ENCODE peak calls at places on chromosomes 3 and 15, in eight cellular contexts. One of them, this sample, is unnamed.

GRCh38 chr15:71792521-71792920 is 17.8 kb upstream of the NR2E3 start:
- DNase-seq in activated CD4-positive, CD25-positive, alpha-beta regulatory T cell: no peak
- DNase-seq in hepatocyte: no peak
- DNase-seq in stimulated activated CD4-positive, alpha-beta T cell treated with anti-CD3 and anti-CD28 coated beads, TNF-alpha, amount 100 ng/mL, for 24 hours: no peak
- DNase-seq in heart right ventricle: no peak
- DNase-seq in foreskin fibroblast: peak
- DNase-seq in activated T-cell treated with anti-CD3 and anti-CD28 coated beads for 1 hour: no peak
- DNase-seq in NCI-H1436: no peak
- DNase-seq in this sample: no peak

GRCh38 chr3:66722675-66723074 is 221.9 kb upstream of the LRIG1 start:
- DNase-seq in activated CD4-positive, CD25-positive, alpha-beta regulatory T cell: no peak
- DNase-seq in hepatocyte: no peak
- DNase-seq in stimulated activated CD4-positive, alpha-beta T cell treated with anti-CD3 and anti-CD28 coated beads, TNF-alpha, amount 100 ng/mL, for 24 hours: no peak
- DNase-seq in heart right ventricle: peak
- DNase-seq in foreskin fibroblast: peak
- DNase-seq in activated T-cell treated with anti-CD3 and anti-CD28 coated beads for 1 hour: no peak
- DNase-seq in NCI-H1436: no peak
- DNase-seq in this sample: no peak

GRCh38 chr3:130892759-130893239 is 1.1 kb upstream of the ATP2C1 start:
- DNase-seq in activated CD4-positive, CD25-positive, alpha-beta regulatory T cell: peak
- DNase-seq in hepatocyte: peak
- DNase-seq in stimulated activated CD4-positive, alpha-beta T cell treated with anti-CD3 and anti-CD28 coated beads, TNF-alpha, amount 100 ng/mL, for 24 hours: peak
- DNase-seq in heart right ventricle: peak
- DNase-seq in foreskin fibroblast: peak
- DNase-seq in activated T-cell treated with anti-CD3 and anti-CD28 coated beads for 1 hour: peak
- DNase-seq in NCI-H1436: peak
- DNase-seq in this sample: peak

GRCh38 chr3:135084404-135084803 is 289.3 kb downstream of the EPHB1 start:
- DNase-seq in activated CD4-positive, CD25-positive, alpha-beta regulatory T cell: no peak
- DNase-seq in hepatocyte: no peak
- DNase-seq in stimulated activated CD4-positive, alpha-beta T cell treated with anti-CD3 and anti-CD28 coated beads, TNF-alpha, amount 100 ng/mL, for 24 hours: no peak
- DNase-seq in heart right ventricle: no peak
- DNase-seq in foreskin fibroblast: no peak
- DNase-seq in activated T-cell treated with anti-CD3 and anti-CD28 coated beads for 1 hour: no peak
- DNase-seq in NCI-H1436: peak
- DNase-seq in this sample: no peak

GRCh38 chr15:71115567-71116351 is 488 bp downstream of the THSD4 start:
- DNase-seq in activated CD4-positive, CD25-positive, alpha-beta regulatory T cell: no peak
- DNase-seq in hepatocyte: peak
- DNase-seq in stimulated activated CD4-positive, alpha-beta T cell treated with anti-CD3 and anti-CD28 coated beads, TNF-alpha, amount 100 ng/mL, for 24 hours: no peak
- DNase-seq in heart right ventricle: peak
- DNase-seq in foreskin fibroblast: peak
- DNase-seq in activated T-cell treated with anti-CD3 and anti-CD28 coated beads for 1 hour: no peak
- DNase-seq in NCI-H1436: peak
- DNase-seq in this sample: no peak

GRCh38 chr15:89778861-89779260 is 2.7 kb downstream of the MESP2 start:
- DNase-seq in activated CD4-positive, CD25-positive, alpha-beta regulatory T cell: no peak
- DNase-seq in hepatocyte: no peak
- DNase-seq in stimulated activated CD4-positive, alpha-beta T cell treated with anti-CD3 and anti-CD28 coated beads, TNF-alpha, amount 100 ng/mL, for 24 hours: no peak
- DNase-seq in heart right ventricle: no peak
- DNase-seq in foreskin fibroblast: no peak
- DNase-seq in activated T-cell treated with anti-CD3 and anti-CD28 coated beads for 1 hour: no peak
- DNase-seq in NCI-H1436: no peak
- DNase-seq in this sample: no peak

GRCh38 chr15:39887832-39888231 is 32.2 kb downstream of the GPR176 start:
- DNase-seq in activated CD4-positive, CD25-positive, alpha-beta regulatory T cell: no peak
- DNase-seq in hepatocyte: peak
- DNase-seq in stimulated activated CD4-positive, alpha-beta T cell treated with anti-CD3 and anti-CD28 coated beads, TNF-alpha, amount 100 ng/mL, for 24 hours: no peak
- DNase-seq in heart right ventricle: no peak
- DNase-seq in foreskin fibroblast: peak
- DNase-seq in activated T-cell treated with anti-CD3 and anti-CD28 coated beads for 1 hour: no peak
- DNase-seq in NCI-H1436: no peak
- DNase-seq in this sample: no peak

GRCh38 chr15:90624278-90624930 is 92.7 kb upstream of the BLM start:
- DNase-seq in activated CD4-positive, CD25-positive, alpha-beta regulatory T cell: no peak
- DNase-seq in hepatocyte: no peak
- DNase-seq in stimulated activated CD4-positive, alpha-beta T cell treated with anti-CD3 and anti-CD28 coated beads, TNF-alpha, amount 100 ng/mL, for 24 hours: no peak
- DNase-seq in heart right ventricle: no peak
- DNase-seq in foreskin fibroblast: no peak
- DNase-seq in activated T-cell treated with anti-CD3 and anti-CD28 coated beads for 1 hour: no peak
- DNase-seq in NCI-H1436: no peak
- DNase-seq in this sample: no peak

GRCh38 chr3:50028336-50028735 is 60.4 kb upstream of the RBM5 start:
- DNase-seq in activated CD4-positive, CD25-positive, alpha-beta regulatory T cell: no peak
- DNase-seq in hepatocyte: no peak
- DNase-seq in stimulated activated CD4-positive, alpha-beta T cell treated with anti-CD3 and anti-CD28 coated beads, TNF-alpha, amount 100 ng/mL, for 24 hours: no peak
- DNase-seq in heart right ventricle: no peak
- DNase-seq in foreskin fibroblast: peak
- DNase-seq in activated T-cell treated with anti-CD3 and anti-CD28 coated beads for 1 hour: no peak
- DNase-seq in NCI-H1436: no peak
- DNase-seq in this sample: no peak

GRCh38 chr3:52010431-52010830 is 14.7 kb upstream of the RPL29 start:
- DNase-seq in activated CD4-positive, CD25-positive, alpha-beta regulatory T cell: no peak
- DNase-seq in hepatocyte: no peak
- DNase-seq in stimulated activated CD4-positive, alpha-beta T cell treated with anti-CD3 and anti-CD28 coated beads, TNF-alpha, amount 100 ng/mL, for 24 hours: no peak
- DNase-seq in heart right ventricle: no peak
- DNase-seq in foreskin fibroblast: no peak
- DNase-seq in activated T-cell treated with anti-CD3 and anti-CD28 coated beads for 1 hour: no peak
- DNase-seq in NCI-H1436: no peak
- DNase-seq in this sample: no peak

GRCh38 chr3:125140011-125140813 is 72.3 kb downstream of the SLC12A8 start:
- DNase-seq in activated CD4-positive, CD25-positive, alpha-beta regulatory T cell: no peak
- DNase-seq in hepatocyte: no peak
- DNase-seq in stimulated activated CD4-positive, alpha-beta T cell treated with anti-CD3 and anti-CD28 coated beads, TNF-alpha, amount 100 ng/mL, for 24 hours: no peak
- DNase-seq in heart right ventricle: no peak
- DNase-seq in foreskin fibroblast: peak
- DNase-seq in activated T-cell treated with anti-CD3 and anti-CD28 coated beads for 1 hour: no peak
- DNase-seq in NCI-H1436: no peak
- DNase-seq in this sample: no peak

GRCh38 chr3:37087870-37088269 is 86.5 kb downstream of the LRRFIP2 start:
- DNase-seq in activated CD4-positive, CD25-positive, alpha-beta regulatory T cell: no peak
- DNase-seq in hepatocyte: no peak
- DNase-seq in stimulated activated CD4-positive, alpha-beta T cell treated with anti-CD3 and anti-CD28 coated beads, TNF-alpha, amount 100 ng/mL, for 24 hours: no peak
- DNase-seq in heart right ventricle: no peak
- DNase-seq in foreskin fibroblast: no peak
- DNase-seq in activated T-cell treated with anti-CD3 and anti-CD28 coated beads for 1 hour: no peak
- DNase-seq in NCI-H1436: no peak
- DNase-seq in this sample: no peak